ENCODE peak calls at places on chromosomes 1 and 21, in four cellular contexts. U is IMR-90, K is mammary epithelial cell, Y is hepatocyte. A is an unnamed sample.

GRCh38 chr21:46284077-46284644 is 1.2 kb downstream of the MCM3AP start:
- DNase-seq in Y (no peak), K (no peak), U (no peak), A (no peak)

GRCh38 chr1:95974586-95974985 is 740.6 kb downstream of the RWDD3 start:
- DNase-seq in U (peak), K (no peak), Y (no peak), A (no peak)

GRCh38 chr1:41516168-41516961 is 31.9 kb upstream of the EDN2 start:
- DNase-seq in Y (peak), U (peak), K (peak), A (no peak)

GRCh38 chr1:90558754-90559378 is 158.2 kb downstream of the BARHL2 start:
- DNase-seq in Y (no peak), U (no peak), K (no peak), A (no peak)

GRCh38 chr1:47438321-47439150 is 692 bp downstream of the FOXD2 start:
- DNase-seq in K (no peak), U (no peak), Y (no peak), A (no peak)

GRCh38 chr1:89535537-89535936 is 10.9 kb downstream of the LRRC8B start:
- DNase-seq in Y (no peak), K (no peak), U (no peak), A (no peak)

GRCh38 chr1:56464294-56464693 is 115.1 kb downstream of the PLPP3 start:
- DNase-seq in U (no peak), Y (no peak), K (no peak), A (no peak)

GRCh38 chr1:902023-902422 is 21.7 kb upstream of the SAMD11 start:
- DNase-seq in K (no peak), Y (no peak), U (no peak), A (no peak)

GRCh38 chr1:116738673-116739370 is 15.4 kb upstream of the CD2 start:
- DNase-seq in K (peak), U (no peak), Y (no peak), A (no peak)

GRCh38 chr1:237672748-237673147 is 218.0 kb downstream of the ZP4 start:
- DNase-seq in Y (peak), K (peak), U (no peak), A (no peak)

GRCh38 chr1:218521414-218522169 is 176.5 kb downstream of the TGFB2 start:
- DNase-seq in Y (peak), U (peak), K (peak), A (no peak)

GRCh38 chr1:86394416-86394815 is 1.7 kb downstream of the ODF2L start:
- DNase-seq in K (peak), Y (no peak), U (peak), A (no peak)

GRCh38 chr1:5425304-5425703 is 566.9 kb downstream of the NPHP4 start:
- DNase-seq in U (no peak), Y (no peak), K (no peak), A (no peak)

GRCh38 chr1:103120981-103121380 is 12.7 kb upstream of the COL11A1 start:
- DNase-seq in Y (no peak), K (no peak), U (no peak), A (no peak)

GRCh38 chr1:3530086-3530930 is 75.8 kb downstream of the ARHGEF16 start:
- DNase-seq in Y (peak), U (no peak), K (peak), A (no peak)

GRCh38 chr1:61083014-61083798 is 845 bp downstream of the NFIA start:
- DNase-seq in K (peak), U (no peak), Y (peak), A (no peak)

GRCh38 chr1:179251675-179252074 is 22.2 kb upstream of the ABL2 start:
- DNase-seq in K (peak), U (peak), Y (peak), A (no peak)

GRCh38 chr1:47192458-47193384 is 2.9 kb upstream of the PDZK1IP1 start:
- DNase-seq in U (peak), Y (peak), K (peak), A (no peak)

GRCh38 chr21:33348728-33349127 is 24.0 kb downstream of the IFNAR1 start:
- DNase-seq in Y (no peak), K (no peak), U (no peak), A (no peak)

GRCh38 chr1:55443175-55443933 is 228.2 kb upstream of the USP24 start:
- DNase-seq in K (peak), U (peak), Y (peak), A (no peak)

GRCh38 chr1:203625623-203626189 is 926 bp upstream of the ATP2B4 start:
- DNase-seq in K (peak), Y (peak), U (no peak), A (no peak)

GRCh38 chr1:204254031-204254661 is 40.4 kb upstream of the GOLT1A start:
- DNase-seq in U (peak), Y (peak), K (peak), A (no peak)

GRCh38 chr1:154998818-154999650 is 3.6 kb upstream of the ZBTB7B start:
- DNase-seq in U (peak), K (peak), Y (peak), A (no peak)

GRCh38 chr1:231808990-231809389 is 182.4 kb downstream of the DISC1 start:
- DNase-seq in K (peak), U (peak), Y (no peak), A (no peak)

GRCh38 chr1:227388771-227389170 is 70.5 kb upstream of the CDC42BPA start:
- DNase-seq in U (no peak), K (peak), Y (no peak), A (no peak)

GRCh38 chr21:16821588-16821987 is 691.3 kb upstream of the CXADR start:
- DNase-seq in K (no peak), Y (no peak), U (no peak), A (no peak)

GRCh38 chr1:181482521-181483083 is 715 bp upstream of the CACNA1E start:
- DNase-seq in K (peak), U (peak), Y (peak), A (no peak)

GRCh38 chr1:151584278-151584677 is 27.6 kb upstream of the SNX27 start:
- DNase-seq in Y (no peak), U (no peak), K (peak), A (no peak)

GRCh38 chr1:19647643-19648042 is 3.5 kb downstream of the NBL1 start:
- DNase-seq in Y (no peak), K (no peak), U (no peak), A (no peak)

GRCh38 chr1:8133657-8134430 is 107.7 kb upstream of the ERRFI1 start:
- DNase-seq in Y (no peak), K (peak), U (peak), A (peak)

GRCh38 chr1:70667771-70668170 is 256.7 kb downstream of the CTH start:
- DNase-seq in K (no peak), Y (no peak), U (no peak), A (no peak)

GRCh38 chr1:233277637-233278413 is 17.7 kb downstream of the PCNX2 start:
- DNase-seq in Y (no peak), K (no peak), U (no peak), A (no peak)

GRCh38 chr21:45228171-45228641 is 59.5 kb downstream of the POFUT2 start:
- DNase-seq in Y (peak), U (peak), K (peak), A (peak)

GRCh38 chr21:33362044-33362555 is 37.3 kb downstream of the IFNAR1 start:
- DNase-seq in K (no peak), Y (peak), U (no peak), A (no peak)

GRCh38 chr1:15224259-15224869 is 22.7 kb upstream of the FHAD1 start:
- DNase-seq in U (no peak), K (no peak), Y (no peak), A (no peak)

GRCh38 chr1:245054105-245054831 is 100.5 kb upstream of the KIF26B start:
- DNase-seq in U (no peak), Y (no peak), K (no peak), A (no peak)

GRCh38 chr1:75501565-75501964 is 109.3 kb downstream of the SLC44A5 start:
- DNase-seq in Y (no peak), U (no peak), K (no peak), A (no peak)

GRCh38 chr1:182629674-182630073 is 25.5 kb upstream of the RGS16 start:
- DNase-seq in Y (no peak), K (no peak), U (no peak), A (no peak)

GRCh38 chr1:224761245-224761644 is 145.1 kb downstream of the CNIH3 start:
- DNase-seq in Y (no peak), K (no peak), U (no peak), A (no peak)

GRCh38 chr1:151994956-151995355 is 1.3 kb upstream of the S100A10 start:
- DNase-seq in Y (peak), U (peak), K (peak), A (no peak)

GRCh38 chr1:25649041-25649440 is 32.5 kb downstream of the MAN1C1 start:
- DNase-seq in Y (no peak), U (no peak), K (no peak), A (no peak)
- H3K4me2 ChIP-seq in Y (no peak), U (no peak), K (no peak), A (no peak)

DNA sequence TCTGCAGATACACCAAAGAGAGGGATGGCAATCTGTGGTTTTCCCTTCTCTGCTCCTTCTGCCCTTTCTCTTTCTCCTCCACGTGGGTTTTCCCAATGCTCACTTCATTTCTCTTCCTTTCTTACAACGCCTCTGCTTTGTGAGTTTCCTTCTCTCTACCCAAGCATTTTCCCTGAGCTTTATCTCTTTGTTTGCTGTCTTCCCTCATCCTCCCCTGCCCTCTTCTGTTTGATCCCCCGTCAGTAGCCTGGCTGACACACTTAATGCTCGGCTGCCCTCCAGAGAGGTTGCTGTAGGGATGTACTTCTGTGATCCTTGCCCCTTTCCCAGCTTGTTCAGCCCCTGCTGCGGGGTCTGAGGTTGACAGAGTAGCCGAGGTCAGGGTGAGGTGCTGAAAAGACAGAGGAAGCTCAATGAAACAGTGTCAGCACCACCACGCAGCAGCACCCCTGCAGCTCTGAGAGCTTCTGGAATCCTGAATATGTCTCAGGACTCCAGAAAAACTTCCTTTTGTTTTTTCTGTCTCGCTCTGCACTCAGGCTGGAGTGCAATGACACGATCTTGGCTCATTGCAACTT is 6.1 kb downstream of the EDARADD start:
- DNase-seq in K (no peak), Y (no peak), U (no peak), A (no peak)
- H2AFZ ChIP-seq in K (no peak), Y (no peak), U (peak), A (no peak)

GRCh38 chr1:22700121-22700520 is 10.5 kb upstream of the EPHB2 start:
- DNase-seq in Y (no peak), K (no peak), U (no peak), A (no peak)
- H3K4me2 ChIP-seq in Y (no peak), K (no peak), U (no peak), A (no peak)

GRCh38 chr21:41921089-41921819 is 32.6 kb downstream of the C2CD2 start:
- DNase-seq in U (no peak), Y (no peak), K (no peak), A (no peak)

GRCh38 chr21:41924355-41924754 is 29.5 kb downstream of the C2CD2 start:
- DNase-seq in Y (no peak), K (no peak), U (peak), A (no peak)

GRCh38 chr21:41926068-41926806 is 27.6 kb downstream of the C2CD2 start:
- DNase-seq in U (peak), Y (peak), K (peak), A (no peak)

GRCh38 chr21:41926807-41927171 is 27.0 kb downstream of the C2CD2 start:
- DNase-seq in Y (no peak), U (no peak), K (no peak), A (no peak)

DNA sequence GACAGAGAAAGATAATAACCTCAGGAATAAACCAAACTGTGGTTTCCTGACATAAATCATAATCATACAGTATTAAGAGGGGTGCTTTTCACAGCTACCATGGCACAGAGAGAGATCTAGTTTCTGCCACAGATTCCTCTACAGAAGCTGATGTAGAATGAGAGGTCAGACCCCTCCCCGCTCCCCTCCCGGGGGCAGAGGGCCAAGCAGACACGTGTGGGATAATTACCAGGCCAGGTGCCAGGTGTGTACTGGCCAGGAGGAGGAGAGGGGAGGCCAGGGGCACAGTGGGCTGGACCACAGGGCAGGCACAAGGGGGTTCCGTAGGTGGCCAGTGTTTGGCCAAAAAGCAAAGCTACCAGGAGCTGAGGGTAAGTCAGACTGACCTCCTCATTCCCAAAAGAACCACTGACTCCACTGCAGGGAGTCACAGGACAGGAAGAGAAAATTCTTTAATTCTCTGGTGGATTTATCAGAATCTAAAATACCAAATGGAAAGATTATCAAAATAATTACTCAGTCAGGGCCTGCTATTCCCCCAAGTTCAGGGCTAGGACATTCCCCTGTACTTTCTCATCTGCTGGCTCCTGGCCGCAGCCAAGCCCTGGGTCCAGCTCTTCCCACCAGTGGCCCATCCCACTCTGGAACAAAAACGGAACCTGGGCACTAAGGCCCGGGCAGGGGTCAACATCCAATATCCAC is 30.0 kb downstream of the C2CD2 start:
- DNase-seq in K (no peak), Y (no peak), U (peak), A (no peak)
- H2AFZ ChIP-seq in K (peak), Y (no peak), U (peak), A (no peak)

DNA sequence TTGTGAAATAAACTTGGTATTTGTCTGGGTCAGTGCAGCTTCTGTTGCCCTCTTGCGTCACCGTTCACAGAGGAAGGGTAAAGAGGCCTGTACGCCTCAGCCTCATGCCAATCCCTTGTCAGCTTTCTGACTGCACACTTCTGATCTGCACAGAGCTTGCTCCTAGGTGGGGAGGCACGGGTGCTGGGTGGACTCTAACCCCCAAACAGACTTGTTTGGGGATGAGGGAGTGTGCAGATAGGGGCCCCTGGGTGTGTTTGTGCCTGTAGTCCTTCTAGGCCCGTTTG is 803 bp upstream of the B4GALT2 start:
- DNase-seq in Y (no peak), K (no peak), U (no peak), A (no peak)
- H3K4me2 ChIP-seq in Y (peak), K (no peak), U (peak), A (peak)

GRCh38 chr1:101485712-101486111 is 248.9 kb downstream of the S1PR1 start:
- DNase-seq in K (no peak), U (no peak), Y (no peak), A (no peak)

GRCh38 chr1:101482306-101482705 is 245.5 kb downstream of the S1PR1 start:
- DNase-seq in K (no peak), U (no peak), Y (no peak), A (no peak)

GRCh38 chr1:101479945-101480344 is 243.1 kb downstream of the S1PR1 start:
- DNase-seq in K (no peak), Y (no peak), U (no peak), A (no peak)

GRCh38 chr1:101483982-101484381 is 247.2 kb downstream of the S1PR1 start:
- DNase-seq in U (no peak), Y (no peak), K (no peak), A (no peak)

DNA sequence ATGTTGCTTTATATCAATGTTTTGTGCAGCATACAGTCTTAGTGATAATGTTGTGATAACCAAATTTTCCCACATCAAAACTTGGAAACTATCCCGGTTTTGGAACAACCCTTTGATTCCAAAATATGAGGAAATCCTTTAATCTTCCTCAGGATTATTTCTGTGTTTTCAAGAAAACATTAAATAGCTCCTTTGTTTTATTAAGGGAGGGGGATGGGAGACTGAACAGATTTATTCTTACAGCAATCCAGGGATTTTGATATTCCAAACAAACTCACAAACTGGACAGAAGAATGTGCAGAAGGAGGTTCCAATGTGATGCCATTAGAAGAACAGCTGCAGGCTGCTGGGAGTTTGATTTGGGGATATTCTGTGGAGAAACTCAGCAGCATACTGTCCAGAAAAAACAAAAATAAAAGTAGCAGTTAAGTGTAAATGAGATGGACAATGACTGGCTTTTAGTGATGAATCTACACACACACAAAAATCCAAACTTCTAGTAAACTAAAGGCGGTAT is 248.1 kb downstream of the S1PR1 start:
- DNase-seq in K (no peak), U (no peak), Y (no peak), A (no peak)
- H2AFZ ChIP-seq in K (no peak), U (no peak), Y (no peak), A (no peak)

GRCh38 chr1:64006276-64007051 is 197.0 kb upstream of the UBE2U start:
- DNase-seq in K (peak), U (peak), Y (peak), A (no peak)
- H3K4me2 ChIP-seq in K (peak), U (peak), Y (no peak), A (peak)

GRCh38 chr1:43267291-43267805 is 2.4 kb upstream of the TMEM125 start:
- DNase-seq in Y (peak), U (peak), K (no peak), A (no peak)
- H2AFZ ChIP-seq in Y (no peak), U (peak), K (no peak), A (no peak)